ENCODE peak calls at places on chromosomes 11 and 22, in eight cellular contexts. H is brain microvascular endothelial cell, Q is GM06990, J is astrocyte, O is GM12865, X is PC-9, D is mammary epithelial cell, C is lung. G is an unnamed sample.

GRCh38 chr11:34783816-34784317 is 132.3 kb downstream of the APIP start:
- DNase-seq in J (no peak), X (no peak), D (no peak), O (no peak), C (no peak), Q (no peak), H (no peak), G (no peak)

GRCh38 chr11:19458231-19458630 is 217.5 kb upstream of the E2F8 start:
- DNase-seq in O (no peak), C (no peak), H (no peak), J (no peak), Q (no peak), X (no peak), D (no peak), G (no peak)

GRCh38 chr22:46799626-46800025 is 37.2 kb downstream of the TBC1D22A start:
- DNase-seq in J (no peak), Q (no peak), H (no peak), D (no peak), C (no peak), X (no peak), O (no peak), G (no peak)

GRCh38 chr22:33996824-33997223 is 76.5 kb upstream of the LARGE1 start:
- DNase-seq in X (no peak), D (no peak), O (no peak), J (no peak), H (no peak), Q (no peak), C (no peak), G (no peak)

GRCh38 chr11:7252683-7253213 is 1.0 kb downstream of the SYT9 start:
- DNase-seq in H (no peak), J (no peak), O (no peak), C (no peak), X (no peak), Q (no peak), D (no peak), G (no peak)

GRCh38 chr22:37681556-37682049 is 4.5 kb upstream of the NOL12 start:
- DNase-seq in C (peak; percentile 80), X (peak; percentile 82), Q (peak; percentile 43), H (peak; percentile 70), J (peak; percentile 49), D (peak; percentile 79), O (peak; percentile 88), G (peak; percentile 54)

GRCh38 chr11:36454991-36455611 is 55.0 kb downstream of the TRAF6 start:
- DNase-seq in X (no peak), H (peak; percentile 18), C (no peak), J (peak; percentile 33), O (no peak), Q (no peak), D (no peak), G (no peak)

GRCh38 chr11:63901660-63902059 is 15.3 kb downstream of the RCOR2 start:
- DNase-seq in H (no peak), O (peak; percentile 27), J (no peak), C (no peak), X (no peak), D (no peak), Q (no peak), G (no peak)

GRCh38 chr11:60130496-60130895 is 42.0 kb downstream of the MS4A2 start:
- DNase-seq in Q (no peak), X (no peak), O (peak; percentile 41), J (no peak), H (peak; percentile 31), C (no peak), D (peak; percentile 57), G (peak; percentile 9)

GRCh38 chr22:50576070-50576469 is 2.2 kb downstream of the CPT1B start:
- DNase-seq in Q (no peak), O (no peak), J (peak; percentile 12), H (peak; percentile 12), C (no peak), D (peak; percentile 46), X (peak; percentile 24), G (no peak)

GRCh38 chr11:47466701-47467250 is 17.8 kb upstream of the RAPSN start:
- DNase-seq in O (no peak), H (peak; percentile 20), X (peak; percentile 75), J (peak; percentile 22), Q (no peak), C (no peak), D (no peak), G (no peak)

GRCh38 chr11:63635762-63636465 is 21.7 kb upstream of the PLAAT3 start:
- DNase-seq in D (peak; percentile 37), Q (peak; percentile 26), X (peak; percentile 66), J (peak; percentile 31), C (peak; percentile 59), O (peak; percentile 73), H (peak; percentile 57), G (peak; percentile 48)

GRCh38 chr11:68904458-68904847 is 762 bp downstream of the IGHMBP2 start:
- DNase-seq in X (no peak), D (peak; percentile 43), J (no peak), C (peak; percentile 40), H (peak; percentile 2), O (no peak), Q (peak; percentile 50), G (no peak)

GRCh38 chr11:2554338-2555240 is 109.8 kb downstream of the KCNQ1 start:
- DNase-seq in Q (no peak), O (no peak), J (no peak), C (no peak), X (no peak), H (no peak), D (no peak), G (no peak)

GRCh38 chr22:36397081-36397766 is 9.5 kb upstream of the MYH9 start:
- DNase-seq in O (no peak), H (peak; percentile 72), Q (no peak), J (peak; percentile 83), C (peak; percentile 62), X (peak; percentile 61), D (no peak), G (no peak)

GRCh38 chr22:36397767-36398093 is 10.0 kb upstream of the MYH9 start:
- DNase-seq in C (no peak), H (no peak), O (no peak), D (no peak), X (no peak), J (no peak), Q (no peak), G (no peak)

GRCh38 chr22:36398602-36399472 is 11.1 kb upstream of the MYH9 start:
- DNase-seq in X (peak; percentile 45), D (peak; percentile 77), C (no peak), Q (no peak), H (peak; percentile 84), O (no peak), J (peak; percentile 91), G (no peak)

GRCh38 chr22:36395061-36395849 is 7.5 kb upstream of the MYH9 start:
- DNase-seq in H (no peak), Q (no peak), D (peak; percentile 57), J (no peak), O (no peak), X (peak; percentile 73), C (no peak), G (peak; percentile 89)

GRCh38 chr22:36395922-36396321 is 8.2 kb upstream of the MYH9 start:
- DNase-seq in Q (no peak), D (peak; percentile 96), C (no peak), X (peak; percentile 56), J (peak; percentile 83), O (no peak), H (peak; percentile 73), G (no peak)
- TF ChIP-seq CTCF in Q (no peak), D (no peak), C (no peak), X (no peak), J (no peak), O (no peak), H (no peak), G (no peak)

GRCh38 chr11:117424781-117425180 is 97.1 kb downstream of the CEP164 start:
- DNase-seq in C (no peak), H (peak; percentile 23), D (no peak), J (no peak), Q (no peak), O (no peak), X (no peak), G (no peak)
- TF ChIP-seq CTCF in C (no peak), H (no peak), D (no peak), J (no peak), Q (no peak), O (no peak), X (no peak), G (no peak)

GRCh38 chr11:96465537-96465936 is 75.7 kb downstream of the JRKL start:
- DNase-seq in X (no peak), O (no peak), H (no peak), C (no peak), Q (no peak), J (no peak), D (no peak), G (no peak)

GRCh38 chr11:96466607-96467006 is 76.8 kb downstream of the JRKL start:
- DNase-seq in C (no peak), J (no peak), H (no peak), X (no peak), Q (no peak), D (no peak), O (no peak), G (no peak)

GRCh38 chr11:96459751-96460150 is 69.9 kb downstream of the JRKL start:
- DNase-seq in X (no peak), Q (no peak), J (no peak), O (no peak), C (no peak), H (no peak), D (no peak), G (no peak)

GRCh38 chr11:96470521-96470920 is 80.7 kb downstream of the JRKL start:
- DNase-seq in H (no peak), J (no peak), X (no peak), C (no peak), Q (no peak), O (no peak), D (no peak), G (no peak)

DNA sequence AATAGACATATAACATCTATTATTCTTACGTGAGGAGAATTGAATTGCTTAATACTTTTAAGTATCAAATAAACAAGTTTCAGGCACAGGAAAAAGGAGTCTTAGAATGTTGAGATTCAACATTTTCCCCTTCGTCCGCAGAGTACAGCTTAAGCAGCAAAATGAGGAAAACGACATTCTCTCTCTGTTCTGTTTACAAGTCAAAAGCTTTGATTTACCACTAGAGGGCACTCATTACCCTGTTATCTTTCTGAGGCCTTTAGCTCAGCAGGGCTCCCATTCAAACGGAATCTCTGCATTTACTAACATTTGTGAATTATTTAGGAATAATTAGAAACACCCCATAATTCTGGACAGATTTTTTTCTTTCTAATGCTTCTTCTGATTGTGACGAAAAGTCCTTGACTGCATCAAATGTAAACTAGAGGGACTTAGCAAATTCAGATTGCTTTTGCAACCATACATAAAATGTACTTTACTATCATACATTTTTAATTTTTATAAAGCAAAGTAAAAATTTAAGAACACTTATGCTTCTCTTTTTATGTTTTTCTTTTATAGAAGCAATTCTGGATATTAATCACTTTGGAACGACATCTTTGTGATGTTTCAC is 75.0 kb downstream of the JRKL start:
- DNase-seq in Q (peak; percentile 8), X (no peak), H (peak; percentile 34), D (peak; percentile 54), O (peak; percentile 66), J (peak; percentile 57), C (no peak), G (no peak)
- TF ChIP-seq CTCF in Q (peak; percentile 60), X (peak; percentile 91), H (peak; percentile 69), D (peak; percentile 68), O (peak; percentile 66), J (peak; percentile 93), C (peak; percentile 54), G (peak; percentile 65)

DNA sequence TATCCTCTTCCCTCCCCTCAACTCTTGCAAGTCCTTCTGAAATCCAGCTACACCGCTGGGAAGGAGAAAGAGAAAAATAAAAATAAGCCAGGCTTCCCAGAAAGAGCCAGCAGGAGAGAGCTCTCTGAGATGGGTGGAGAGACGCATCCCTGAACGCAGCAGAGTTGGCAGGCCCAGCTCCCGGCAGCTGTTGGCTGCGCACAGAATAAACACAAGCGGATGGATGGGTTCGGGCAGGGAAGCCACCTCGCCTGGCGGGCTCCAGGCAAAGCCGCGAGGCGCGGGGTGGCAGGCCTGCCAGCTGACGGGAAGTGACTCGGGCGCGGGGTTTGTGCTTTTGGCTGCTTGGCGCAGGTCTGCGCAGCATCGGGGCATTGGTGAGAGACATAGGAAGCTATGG is 537.7 kb downstream of the MIAT start:
- DNase-seq in Q (no peak), X (no peak), C (no peak), H (no peak), O (no peak), D (no peak), J (no peak), G (no peak)
- TF ChIP-seq CTCF in Q (no peak), X (no peak), C (no peak), H (no peak), O (no peak), D (no peak), J (no peak), G (no peak)